ENCODE peak calls at places on chromosomes 11 and 22, in six cellular contexts. S is cardiac muscle cell, K is suprapubic skin, D is HFF-Myc, C is HL-60, B is BE2C. N is an unnamed sample.

GRCh38 chr11:30830666-30831065 is 244.5 kb upstream of the MPPED2 start:
- DNase-seq in D (no peak), B (no peak), C (no peak), K (no peak), S (no peak), N (no peak)

GRCh38 chr22:37496651-37497599 is 10.7 kb upstream of the MFNG start:
- DNase-seq in K (no peak), D (peak), C (no peak), B (no peak), S (peak), N (no peak)

GRCh38 chr11:130092661-130093060 is 23.0 kb downstream of the APLP2 start:
- DNase-seq in C (no peak), S (no peak), B (no peak), D (no peak), K (no peak), N (no peak)

GRCh38 chr11:115471367-115471766 is 32.8 kb downstream of the CADM1 start:
- DNase-seq in K (no peak), S (no peak), B (peak), D (no peak), C (no peak), N (no peak)

GRCh38 chr11:23991140-23991539 is 505.7 kb upstream of the LUZP2 start:
- DNase-seq in C (no peak), B (no peak), D (no peak), K (no peak), S (peak), N (no peak)

GRCh38 chr22:46563381-46564083 is 26.1 kb upstream of the CELSR1 start:
- DNase-seq in S (peak), C (peak), D (no peak), K (peak), B (peak), N (peak)

GRCh38 chr22:27667121-27667843 is 134.3 kb downstream of the MN1 start:
- DNase-seq in C (no peak), B (no peak), S (peak), K (no peak), D (no peak), N (no peak)

GRCh38 chr11:128920651-128921050 is 22.0 kb downstream of the TP53AIP1 start:
- DNase-seq in K (no peak), S (no peak), B (no peak), C (no peak), D (no peak), N (no peak)

GRCh38 chr11:86374586-86374985 is at the start of gene CCDC81:
- DNase-seq in S (peak), C (no peak), D (no peak), K (no peak), B (no peak), N (no peak)

GRCh38 chr11:126336065-126336464 is 19.4 kb upstream of the ST3GAL4 start:
- DNase-seq in D (no peak), C (peak), K (peak), B (no peak), S (no peak), N (no peak)

GRCh38 chr11:66857234-66857926 is 516 bp downstream of the LRFN4 start:
- DNase-seq in K (peak), S (no peak), B (no peak), D (no peak), C (no peak), N (peak)

GRCh38 chr11:108203075-108203474 is 19.4 kb downstream of the NPAT start:
- DNase-seq in D (no peak), B (no peak), S (no peak), C (no peak), K (no peak), N (no peak)

GRCh38 chr22:26038365-26038764 is 130.9 kb upstream of the SEZ6L start:
- DNase-seq in K (no peak), S (no peak), D (no peak), C (no peak), B (no peak), N (no peak)

GRCh38 chr22:26547837-26548236 is 35.6 kb upstream of the TFIP11 start:
- DNase-seq in K (no peak), C (no peak), D (no peak), S (no peak), B (no peak), N (no peak)

GRCh38 chr11:62010935-62011528 is 43.6 kb upstream of the FTH1 start:
- DNase-seq in K (no peak), C (no peak), D (no peak), B (no peak), S (no peak), N (no peak)

GRCh38 chr11:84419576-84419975 is 1133.4 kb upstream of the CCDC90B start:
- DNase-seq in C (no peak), B (no peak), S (no peak), D (no peak), K (no peak), N (no peak)

GRCh38 chr22:25382762-25383161 is 163.3 kb downstream of the CRYBB2 start:
- DNase-seq in D (no peak), C (no peak), K (no peak), B (no peak), S (no peak), N (no peak)

GRCh38 chr11:19076744-19077589 is 16.4 kb upstream of the MRGPRX2 start:
- DNase-seq in C (peak), S (peak), K (no peak), D (no peak), B (peak), N (peak)

DNA sequence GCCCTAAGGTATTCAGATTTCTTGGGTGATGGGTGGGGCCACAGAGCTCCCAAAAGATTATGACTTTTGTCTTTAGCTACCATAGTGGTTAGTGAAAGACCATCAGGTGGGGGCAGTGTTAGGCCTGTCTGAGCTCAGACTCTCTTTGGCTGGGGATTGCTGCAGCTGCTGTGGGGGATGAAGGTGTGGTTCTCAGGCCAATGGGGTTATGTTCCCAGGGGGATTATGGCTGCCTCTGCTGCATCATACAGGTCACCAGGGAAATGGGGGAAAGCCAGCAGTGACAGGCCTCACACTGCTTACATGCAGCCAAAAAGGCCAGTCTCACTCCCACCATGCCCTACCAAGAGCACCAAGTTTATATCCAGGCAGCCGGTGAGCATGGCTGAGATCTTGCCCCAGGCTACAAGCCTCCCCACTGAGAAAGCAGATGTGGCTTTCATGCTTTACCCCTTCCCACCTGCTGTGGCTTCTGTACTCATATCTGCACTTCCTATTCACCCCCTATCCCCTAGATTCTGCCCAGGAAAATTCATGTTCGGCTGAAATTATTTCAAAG is 24.8 kb downstream of the CNTF start:
- DNase-seq in S (no peak), K (no peak), D (no peak), B (peak), C (peak), N (no peak)
- TF ChIP-seq CTCF in S (no peak), K (no peak), D (no peak), B (no peak), C (no peak), N (no peak)

DNA sequence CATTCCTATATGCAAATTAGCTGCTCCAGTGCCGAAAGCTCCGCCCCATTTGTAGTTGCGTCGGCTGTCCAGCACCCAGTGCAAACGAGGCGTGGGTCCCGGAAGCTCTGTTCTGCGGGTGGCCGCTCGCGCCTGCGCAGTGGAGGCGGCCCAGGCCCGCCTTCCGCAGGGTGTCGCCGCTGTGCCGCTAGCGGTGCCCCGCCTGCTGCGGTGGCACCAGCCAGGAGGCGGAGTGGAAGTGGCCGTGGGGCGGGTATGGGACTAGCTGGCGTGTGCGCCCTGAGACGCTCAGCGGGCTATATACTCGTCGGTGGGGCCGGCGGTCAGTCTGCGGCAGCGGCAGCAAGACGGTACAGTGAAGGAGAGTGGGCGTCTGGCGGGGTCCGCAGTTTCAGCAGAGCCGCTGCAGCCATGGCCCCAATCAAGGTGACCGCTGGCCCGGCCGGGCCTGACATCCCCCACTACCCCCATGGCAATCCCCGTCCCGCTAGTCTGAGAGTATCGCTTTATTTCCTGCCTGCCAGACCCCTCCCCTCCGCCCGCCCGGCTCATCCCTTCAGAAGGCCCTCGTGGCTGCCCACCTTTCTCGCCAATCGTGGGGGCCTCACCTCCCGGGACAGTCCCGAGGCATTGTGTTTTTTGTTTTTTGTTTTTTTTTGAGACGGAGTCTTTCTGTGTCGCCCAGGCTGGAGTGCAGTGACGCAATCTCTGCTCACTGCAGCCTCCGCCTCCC is at the start of gene PRDX5:
- DNase-seq in D (peak), B (peak), K (peak), C (peak), S (peak), N (peak)
- TF ChIP-seq CTCF in D (peak), B (peak), K (peak), C (peak), S (peak), N (no peak)

GRCh38 chr11:75434886-75435570 is 2.0 kb upstream of the KLHL35 start:
- DNase-seq in S (no peak), B (no peak), D (no peak), K (no peak), C (no peak), N (no peak)

GRCh38 chr11:75436806-75437205 is 3.8 kb upstream of the KLHL35 start:
- DNase-seq in K (no peak), B (no peak), D (no peak), C (no peak), S (no peak), N (no peak)

GRCh38 chr11:75434051-75434450 is 1.0 kb upstream of the KLHL35 start:
- DNase-seq in S (no peak), B (no peak), K (no peak), C (no peak), D (no peak), N (no peak)

GRCh38 chr11:75433443-75433842 is 440 bp upstream of the KLHL35 start:
- DNase-seq in K (no peak), B (no peak), C (no peak), S (no peak), D (no peak), N (no peak)

GRCh38 chr11:75435571-75435925 is 2.5 kb upstream of the KLHL35 start:
- DNase-seq in B (no peak), K (no peak), D (no peak), S (no peak), C (no peak), N (no peak)
- TF ChIP-seq CTCF in B (no peak), K (no peak), D (no peak), S (no peak), C (no peak), N (no peak)

GRCh38 chr11:63592975-63593395 is 21.2 kb downstream of the PLAAT3 start:
- DNase-seq in C (peak), B (no peak), K (no peak), S (peak), D (no peak), N (peak)
- TF ChIP-seq CTCF in C (peak), B (peak), K (peak), S (peak), D (peak), N (peak)

DNA sequence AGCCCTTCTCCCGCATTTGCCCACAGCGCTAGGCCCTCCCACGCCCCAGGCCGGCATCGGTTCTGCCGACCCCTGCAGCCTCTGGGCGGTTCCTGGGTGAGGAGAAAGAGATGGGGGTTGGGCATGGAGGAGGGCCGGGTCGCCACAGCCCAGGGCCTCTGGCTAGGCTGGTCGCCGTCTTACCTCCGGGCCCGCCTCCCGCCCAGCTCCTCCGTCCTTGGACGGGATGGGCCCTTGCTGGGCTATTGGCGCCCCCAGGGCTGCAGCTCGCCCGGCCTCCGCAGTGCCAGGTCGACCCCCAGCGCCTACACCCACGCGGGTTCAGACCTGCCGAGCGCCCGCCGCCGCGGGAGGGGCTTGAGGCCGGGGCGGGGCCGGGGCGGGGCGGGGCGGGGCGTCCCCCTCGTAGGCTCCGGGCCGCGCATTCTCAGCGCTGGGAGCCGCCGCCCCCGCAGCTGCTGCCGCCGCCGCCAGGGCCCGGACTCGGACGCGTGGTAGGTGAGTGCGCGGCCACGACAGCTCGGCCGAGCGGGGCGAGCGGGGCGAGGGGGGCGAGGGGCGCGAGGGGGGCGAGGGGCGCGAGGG is at the start of gene CD151:
- DNase-seq in C (no peak), K (no peak), B (peak), D (no peak), S (peak), N (peak)
- TF ChIP-seq CTCF in C (no peak), K (peak), B (no peak), D (no peak), S (no peak), N (no peak)

DNA sequence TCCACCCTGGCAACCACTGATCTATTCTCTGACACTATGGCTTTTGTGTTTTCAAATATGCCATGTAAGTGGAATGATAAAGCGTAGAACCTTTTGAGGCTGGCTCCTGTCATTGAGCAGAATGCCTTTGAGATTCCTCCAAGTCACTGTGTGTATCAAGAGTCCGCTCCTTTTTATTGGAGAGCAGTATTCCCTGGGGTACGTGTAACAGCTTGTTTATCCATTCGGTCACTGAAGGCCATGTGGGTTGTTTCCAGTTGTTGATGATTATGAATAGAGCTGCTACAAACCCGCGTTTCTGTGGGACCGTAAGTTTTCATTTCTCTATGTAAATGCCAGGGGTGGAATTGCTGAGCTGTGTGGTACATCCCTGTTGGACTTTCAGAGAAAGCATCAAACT is 10.3 kb downstream of the TP53I11 start:
- DNase-seq in B (no peak), S (no peak), K (no peak), D (no peak), C (no peak), N (no peak)
- TF ChIP-seq CTCF in B (no peak), S (no peak), K (no peak), D (no peak), C (no peak), N (no peak)

GRCh38 chr11:892106-892505 is 18.5 kb downstream of the CHID1 start:
- DNase-seq in S (no peak), C (no peak), D (no peak), K (no peak), B (peak), N (no peak)
- TF ChIP-seq CTCF in S (no peak), C (no peak), D (no peak), K (no peak), B (peak), N (no peak)

GRCh38 chr11:65422104-65422632 is 430 bp upstream of the NEAT1 start:
- DNase-seq in D (peak), K (peak), B (peak), S (peak), C (peak), N (peak)

GRCh38 chr11:65421204-65422103 is 1.1 kb upstream of the NEAT1 start:
- DNase-seq in B (peak), K (peak), C (peak), D (peak), S (peak), N (peak)

GRCh38 chr11:65424200-65425104 is 1.9 kb downstream of the NEAT1 start:
- DNase-seq in D (no peak), S (peak), C (no peak), K (peak), B (peak), N (no peak)

GRCh38 chr11:65423516-65424199 is 1.1 kb downstream of the NEAT1 start:
- DNase-seq in K (peak), B (no peak), D (no peak), C (peak), S (peak), N (no peak)

GRCh38 chr11:65422633-65423515 is at the start of gene NEAT1:
- DNase-seq in B (peak), D (peak), S (peak), K (peak), C (peak), N (peak)
- TF ChIP-seq CTCF in B (no peak), D (no peak), S (no peak), K (no peak), C (no peak), N (no peak)

N was measured in Calu3.